ENCODE peak calls at places on chromosomes 7 and 10, in ten cellular contexts. One of them, this sample, is unnamed.

GRCh38 chr10:43316988-43317387 is 50.1 kb upstream of the RASGEF1A start:
- DNase-seq in GM23248: no peak
- DNase-seq in DND-41: no peak
- DNase-seq in hepatocyte: no peak
- DNase-seq in neural progenitor cell: no peak
- DNase-seq in mammary epithelial cell: no peak
- DNase-seq in HCT116: no peak
- DNase-seq in K562: peak; percentile 16
- DNase-seq in GM12878: no peak
- DNase-seq in MM.1S: no peak
- DNase-seq in this sample: no peak

GRCh38 chr7:47197508-47197907 is 384.4 kb downstream of the TNS3 start:
- DNase-seq in neural progenitor cell: no peak
- DNase-seq in DND-41: no peak
- DNase-seq in GM23248: no peak
- DNase-seq in K562: no peak
- DNase-seq in GM12878: no peak
- DNase-seq in MM.1S: no peak
- DNase-seq in hepatocyte: no peak
- DNase-seq in HCT116: no peak
- DNase-seq in mammary epithelial cell: no peak
- DNase-seq in this sample: no peak

GRCh38 chr7:20301311-20301939 is 29.3 kb upstream of the ITGB8 start:
- DNase-seq in neural progenitor cell: no peak
- DNase-seq in DND-41: no peak
- DNase-seq in hepatocyte: no peak
- DNase-seq in mammary epithelial cell: peak; percentile 59
- DNase-seq in GM23248: peak; percentile 53
- DNase-seq in HCT116: no peak
- DNase-seq in GM12878: no peak
- DNase-seq in MM.1S: no peak
- DNase-seq in K562: no peak
- DNase-seq in this sample: no peak

GRCh38 chr10:50416181-50416824 is 165.0 kb upstream of the ASAH2 start:
- DNase-seq in GM23248: peak; percentile 42
- DNase-seq in mammary epithelial cell: no peak
- DNase-seq in GM12878: no peak
- DNase-seq in DND-41: no peak
- DNase-seq in MM.1S: no peak
- DNase-seq in HCT116: no peak
- DNase-seq in neural progenitor cell: no peak
- DNase-seq in hepatocyte: no peak
- DNase-seq in K562: peak; percentile 43
- DNase-seq in this sample: no peak

GRCh38 chr7:106659963-106660861 is 746 bp downstream of the CCDC71L start:
- DNase-seq in GM12878: peak; percentile 51
- DNase-seq in mammary epithelial cell: peak; percentile 74
- DNase-seq in K562: peak; percentile 90
- DNase-seq in MM.1S: peak; percentile 91
- DNase-seq in GM23248: peak; percentile 90
- DNase-seq in HCT116: peak; percentile 75
- DNase-seq in DND-41: peak; percentile 75
- DNase-seq in neural progenitor cell: peak; percentile 91
- DNase-seq in hepatocyte: peak; percentile 90
- DNase-seq in this sample: no peak

GRCh38 chr7:100087055-100087750 is 1.6 kb upstream of the COPS6 start:
- DNase-seq in HCT116: no peak
- DNase-seq in neural progenitor cell: no peak
- DNase-seq in MM.1S: no peak
- DNase-seq in hepatocyte: peak; percentile 68
- DNase-seq in K562: no peak
- DNase-seq in GM12878: no peak
- DNase-seq in DND-41: no peak
- DNase-seq in GM23248: peak; percentile 95
- DNase-seq in mammary epithelial cell: peak; percentile 71
- DNase-seq in this sample: no peak

GRCh38 chr7:16822029-16822428 is 17.2 kb upstream of the AGR2 start:
- DNase-seq in GM12878: no peak
- DNase-seq in HCT116: no peak
- DNase-seq in neural progenitor cell: no peak
- DNase-seq in mammary epithelial cell: no peak
- DNase-seq in MM.1S: no peak
- DNase-seq in DND-41: no peak
- DNase-seq in GM23248: no peak
- DNase-seq in K562: no peak
- DNase-seq in hepatocyte: peak; percentile 12
- DNase-seq in this sample: no peak

GRCh38 chr10:20004087-20004523 is 187.9 kb downstream of the PLXDC2 start:
- DNase-seq in mammary epithelial cell: peak; percentile 43
- DNase-seq in MM.1S: peak; percentile 17
- DNase-seq in HCT116: no peak
- DNase-seq in GM12878: peak; percentile 28
- DNase-seq in hepatocyte: no peak
- DNase-seq in GM23248: peak; percentile 19
- DNase-seq in DND-41: no peak
- DNase-seq in K562: no peak
- DNase-seq in neural progenitor cell: no peak
- DNase-seq in this sample: no peak

GRCh38 chr10:35379226-35380137 is 43.2 kb downstream of the CCNY start:
- DNase-seq in mammary epithelial cell: no peak
- DNase-seq in HCT116: no peak
- DNase-seq in MM.1S: no peak
- DNase-seq in K562: peak; percentile 93
- DNase-seq in hepatocyte: peak; percentile 34
- DNase-seq in neural progenitor cell: no peak
- DNase-seq in GM12878: peak; percentile 60
- DNase-seq in GM23248: peak; percentile 68
- DNase-seq in DND-41: peak; percentile 52
- DNase-seq in this sample: peak; percentile 28

GRCh38 chr7:47147213-47147631 is 434.7 kb downstream of the TNS3 start:
- DNase-seq in HCT116: no peak
- DNase-seq in hepatocyte: peak; percentile 12
- DNase-seq in MM.1S: no peak
- DNase-seq in K562: no peak
- DNase-seq in GM12878: no peak
- DNase-seq in neural progenitor cell: no peak
- DNase-seq in GM23248: no peak
- DNase-seq in mammary epithelial cell: no peak
- DNase-seq in DND-41: no peak
- DNase-seq in this sample: no peak

GRCh38 chr7:29299986-29300609 is 105.5 kb downstream of the CHN2 start:
- DNase-seq in HCT116: no peak
- DNase-seq in GM23248: no peak
- DNase-seq in MM.1S: no peak
- DNase-seq in hepatocyte: no peak
- DNase-seq in DND-41: no peak
- DNase-seq in mammary epithelial cell: no peak
- DNase-seq in neural progenitor cell: no peak
- DNase-seq in GM12878: no peak
- DNase-seq in K562: no peak
- DNase-seq in this sample: no peak

GRCh38 chr10:70440296-70441160 is 953 bp downstream of the NODAL start:
- DNase-seq in DND-41: no peak
- DNase-seq in MM.1S: no peak
- DNase-seq in GM23248: peak; percentile 32
- DNase-seq in HCT116: no peak
- DNase-seq in hepatocyte: no peak
- DNase-seq in neural progenitor cell: peak; percentile 61
- DNase-seq in K562: no peak
- DNase-seq in GM12878: no peak
- DNase-seq in mammary epithelial cell: no peak
- DNase-seq in this sample: no peak

DNA sequence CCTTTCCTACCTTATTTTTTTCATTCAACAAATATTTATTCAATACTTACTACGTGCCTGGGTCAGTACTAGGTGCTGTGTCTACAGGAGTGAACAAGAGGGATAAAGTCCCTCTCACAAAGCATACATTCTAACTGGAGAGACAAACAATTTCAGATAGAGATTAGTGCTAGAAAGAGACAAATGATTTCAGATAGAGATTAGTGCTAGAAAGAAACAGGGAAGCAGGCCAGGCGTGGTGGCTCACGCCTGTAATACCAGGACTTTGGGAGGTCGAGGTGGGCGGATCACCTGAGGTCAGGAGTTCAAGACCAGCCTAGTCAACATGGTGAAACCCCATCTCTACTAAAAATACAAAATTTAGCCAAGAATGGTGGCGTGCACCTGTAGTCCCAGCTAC is 34.6 kb downstream of the RBM28 start:
- DNase-seq in mammary epithelial cell: no peak
- DNase-seq in GM23248: no peak
- DNase-seq in MM.1S: no peak
- DNase-seq in K562: no peak
- DNase-seq in hepatocyte: no peak
- DNase-seq in GM12878: no peak
- DNase-seq in HCT116: no peak
- DNase-seq in neural progenitor cell: no peak
- DNase-seq in DND-41: no peak
- DNase-seq in this sample: no peak
- H3K36me3 ChIP-seq in mammary epithelial cell: peaks cover 34% of the 10 kb centered on the region
- H3K36me3 ChIP-seq in GM23248: peaks cover 32% of the 10 kb centered on the region
- H3K36me3 ChIP-seq in MM.1S: peaks cover 5% of the 10 kb centered on the region
- H3K36me3 ChIP-seq in K562: peaks cover 95% of the 10 kb centered on the region
- H3K36me3 ChIP-seq in hepatocyte: no peaks in the 10 kb centered on the region
- H3K36me3 ChIP-seq in GM12878: peaks cover 24% of the 10 kb centered on the region
- H3K36me3 ChIP-seq in HCT116: peaks cover 32% of the 10 kb centered on the region
- H3K36me3 ChIP-seq in neural progenitor cell: peaks cover 6% of the 10 kb centered on the region
- H3K36me3 ChIP-seq in DND-41: peaks cover 94% of the 10 kb centered on the region
- H3K36me3 ChIP-seq in this sample: peaks cover 86% of the 10 kb centered on the region

GRCh38 chr10:114631678-114632417 is 26.2 kb downstream of the ABLIM1 start:
- DNase-seq in HCT116: no peak
- DNase-seq in K562: peak; percentile 13
- DNase-seq in GM23248: peak; percentile 69
- DNase-seq in GM12878: no peak
- DNase-seq in MM.1S: no peak
- DNase-seq in DND-41: no peak
- DNase-seq in neural progenitor cell: peak; percentile 82
- DNase-seq in mammary epithelial cell: no peak
- DNase-seq in hepatocyte: peak; percentile 85
- DNase-seq in this sample: no peak
- TF ChIP-seq EZH2 in HCT116: no peak
- TF ChIP-seq EZH2 in K562: no peak
- TF ChIP-seq EZH2 in GM23248: no peak
- TF ChIP-seq EZH2 in GM12878: peak; percentile 52
- TF ChIP-seq EZH2 in MM.1S: no peak
- TF ChIP-seq EZH2 in DND-41: no peak
- TF ChIP-seq EZH2 in neural progenitor cell: peak; percentile 58
- TF ChIP-seq EZH2 in mammary epithelial cell: no peak
- TF ChIP-seq EZH2 in hepatocyte: no peak
- TF ChIP-seq EZH2 in this sample: no peak

DNA sequence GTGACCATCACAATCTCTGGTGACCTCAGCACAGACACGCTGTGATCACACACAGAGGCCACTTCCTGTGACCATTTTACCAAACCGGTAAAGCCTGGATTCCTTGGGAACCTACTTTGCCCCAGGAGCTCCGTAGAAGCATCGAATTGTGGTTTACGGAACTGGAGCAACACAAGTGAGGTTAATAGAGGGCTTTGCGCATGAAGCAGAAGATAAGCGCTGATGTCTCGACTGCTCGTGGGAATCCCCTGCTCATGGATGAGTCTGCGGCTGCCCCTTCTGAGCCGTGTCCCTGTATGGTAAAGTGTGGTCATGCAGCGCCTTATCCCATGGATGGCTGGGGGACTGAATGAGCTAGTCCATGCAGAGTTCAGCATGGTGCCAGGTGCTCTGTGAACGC is 53.6 kb downstream of the VIPR2 start:
- DNase-seq in K562: no peak
- DNase-seq in HCT116: no peak
- DNase-seq in hepatocyte: no peak
- DNase-seq in MM.1S: no peak
- DNase-seq in mammary epithelial cell: no peak
- DNase-seq in DND-41: no peak
- DNase-seq in neural progenitor cell: no peak
- DNase-seq in GM23248: no peak
- DNase-seq in GM12878: no peak
- DNase-seq in this sample: no peak
- H3K9me3 ChIP-seq in K562: no peaks in the 10 kb centered on the region
- H3K9me3 ChIP-seq in HCT116: no peaks in the 10 kb centered on the region
- H3K9me3 ChIP-seq in hepatocyte: no peaks in the 10 kb centered on the region
- H3K9me3 ChIP-seq in MM.1S: no peaks in the 10 kb centered on the region
- H3K9me3 ChIP-seq in mammary epithelial cell: peaks cover 26% of the 10 kb centered on the region
- H3K9me3 ChIP-seq in DND-41: no peaks in the 10 kb centered on the region
- H3K9me3 ChIP-seq in neural progenitor cell: no peaks in the 10 kb centered on the region
- H3K9me3 ChIP-seq in GM23248: no peaks in the 10 kb centered on the region
- H3K9me3 ChIP-seq in GM12878: no peaks in the 10 kb centered on the region
- H3K9me3 ChIP-seq in this sample: no peaks in the 10 kb centered on the region

GRCh38 chr7:139822855-139823254 is 6.2 kb upstream of the TBXAS1 start:
- DNase-seq in HCT116: no peak
- DNase-seq in DND-41: no peak
- DNase-seq in GM23248: no peak
- DNase-seq in hepatocyte: no peak
- DNase-seq in neural progenitor cell: no peak
- DNase-seq in GM12878: no peak
- DNase-seq in K562: no peak
- DNase-seq in MM.1S: no peak
- DNase-seq in mammary epithelial cell: no peak
- DNase-seq in this sample: no peak

GRCh38 chr7:139823855-139824670 is 5.0 kb upstream of the TBXAS1 start:
- DNase-seq in hepatocyte: peak; percentile 31
- DNase-seq in DND-41: no peak
- DNase-seq in GM12878: no peak
- DNase-seq in neural progenitor cell: no peak
- DNase-seq in K562: no peak
- DNase-seq in MM.1S: no peak
- DNase-seq in mammary epithelial cell: no peak
- DNase-seq in HCT116: no peak
- DNase-seq in GM23248: no peak
- DNase-seq in this sample: no peak

GRCh38 chr7:139821349-139822115 is 7.5 kb upstream of the TBXAS1 start:
- DNase-seq in HCT116: no peak
- DNase-seq in GM23248: no peak
- DNase-seq in hepatocyte: no peak
- DNase-seq in neural progenitor cell: no peak
- DNase-seq in DND-41: no peak
- DNase-seq in GM12878: no peak
- DNase-seq in MM.1S: no peak
- DNase-seq in mammary epithelial cell: no peak
- DNase-seq in K562: no peak
- DNase-seq in this sample: no peak

GRCh38 chr7:139817249-139817648 is 11.8 kb upstream of the TBXAS1 start:
- DNase-seq in GM12878: no peak
- DNase-seq in GM23248: no peak
- DNase-seq in neural progenitor cell: no peak
- DNase-seq in K562: no peak
- DNase-seq in mammary epithelial cell: no peak
- DNase-seq in DND-41: no peak
- DNase-seq in HCT116: no peak
- DNase-seq in hepatocyte: no peak
- DNase-seq in MM.1S: no peak
- DNase-seq in this sample: no peak

DNA sequence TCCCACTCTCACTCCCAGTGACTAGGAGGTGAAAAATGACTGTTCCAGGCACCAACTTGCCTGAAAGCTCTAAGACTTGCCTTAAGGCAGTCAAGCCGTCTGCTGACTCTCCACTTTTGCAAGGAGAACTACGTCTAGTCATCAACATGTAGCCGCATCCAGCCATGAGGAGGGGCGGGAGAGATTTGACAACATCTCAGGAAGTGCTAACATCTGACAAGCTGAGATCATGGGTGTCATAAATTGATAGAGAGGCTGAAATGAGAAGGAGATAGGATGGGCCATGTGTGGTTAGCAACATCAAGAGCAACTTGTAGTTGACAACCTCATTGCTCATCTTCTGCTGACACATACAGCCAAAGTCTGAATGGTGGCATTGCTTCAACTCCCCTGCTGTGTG is 9.0 kb upstream of the TBXAS1 start:
- DNase-seq in GM12878: no peak
- DNase-seq in hepatocyte: no peak
- DNase-seq in DND-41: no peak
- DNase-seq in mammary epithelial cell: peak; percentile 82
- DNase-seq in HCT116: no peak
- DNase-seq in MM.1S: no peak
- DNase-seq in K562: no peak
- DNase-seq in neural progenitor cell: no peak
- DNase-seq in GM23248: no peak
- DNase-seq in this sample: no peak
- H3K36me3 ChIP-seq in GM12878: no peaks in the 10 kb centered on the region
- H3K36me3 ChIP-seq in hepatocyte: no peaks in the 10 kb centered on the region
- H3K36me3 ChIP-seq in DND-41: no peaks in the 10 kb centered on the region
- H3K36me3 ChIP-seq in mammary epithelial cell: no peaks in the 10 kb centered on the region
- H3K36me3 ChIP-seq in HCT116: no peaks in the 10 kb centered on the region
- H3K36me3 ChIP-seq in MM.1S: no peaks in the 10 kb centered on the region
- H3K36me3 ChIP-seq in K562: no peaks in the 10 kb centered on the region
- H3K36me3 ChIP-seq in neural progenitor cell: no peaks in the 10 kb centered on the region
- H3K36me3 ChIP-seq in GM23248: no peaks in the 10 kb centered on the region
- H3K36me3 ChIP-seq in this sample: no peaks in the 10 kb centered on the region

This sample was measured in SK-N-MC.